ENCODE peak calls at places on chromosome 15, in six cellular contexts. One of them, this sample, is unnamed.

GRCh38 chr15:101114610-101115009 is 137.2 kb downstream of the CHSY1 start:
- DNase-seq in G401: no peak
- DNase-seq in T follicular helper cell: no peak
- DNase-seq in transverse colon: no peak
- DNase-seq in non-pigmented ciliary epithelial cell: no peak
- DNase-seq in NCI-H524: no peak
- DNase-seq in this sample: no peak

GRCh38 chr15:67144609-67145306 is 79.4 kb downstream of the SMAD3 start:
- DNase-seq in G401: no peak
- DNase-seq in T follicular helper cell: no peak
- DNase-seq in transverse colon: no peak
- DNase-seq in non-pigmented ciliary epithelial cell: peak; percentile 92
- DNase-seq in NCI-H524: no peak
- DNase-seq in this sample: no peak

GRCh38 chr15:75835990-75836952 is 7.0 kb upstream of the UBE2Q2 start:
- DNase-seq in G401: no peak
- DNase-seq in T follicular helper cell: no peak
- DNase-seq in transverse colon: no peak
- DNase-seq in non-pigmented ciliary epithelial cell: no peak
- DNase-seq in NCI-H524: no peak
- DNase-seq in this sample: no peak

GRCh38 chr15:100253640-100254039 is 88.1 kb downstream of the ADAMTS17 start:
- DNase-seq in G401: no peak
- DNase-seq in T follicular helper cell: no peak
- DNase-seq in transverse colon: no peak
- DNase-seq in non-pigmented ciliary epithelial cell: no peak
- DNase-seq in NCI-H524: no peak
- DNase-seq in this sample: no peak

GRCh38 chr15:70379134-70379533 is 281.4 kb upstream of the TLE3 start:
- DNase-seq in G401: no peak
- DNase-seq in T follicular helper cell: no peak
- DNase-seq in transverse colon: no peak
- DNase-seq in non-pigmented ciliary epithelial cell: no peak
- DNase-seq in NCI-H524: no peak
- DNase-seq in this sample: no peak

GRCh38 chr15:87537295-87537694 is 719.2 kb downstream of the NTRK3 start:
- DNase-seq in G401: no peak
- DNase-seq in T follicular helper cell: no peak
- DNase-seq in transverse colon: no peak
- DNase-seq in non-pigmented ciliary epithelial cell: no peak
- DNase-seq in NCI-H524: no peak
- DNase-seq in this sample: no peak

GRCh38 chr15:67063689-67064606 is 1.5 kb upstream of the SMAD3 start:
- DNase-seq in G401: peak; percentile 12
- DNase-seq in T follicular helper cell: no peak
- DNase-seq in transverse colon: peak; percentile 61
- DNase-seq in non-pigmented ciliary epithelial cell: no peak
- DNase-seq in NCI-H524: no peak
- DNase-seq in this sample: no peak

GRCh38 chr15:31197497-31198414 is 96.2 kb upstream of the TRPM1 start:
- DNase-seq in G401: no peak
- DNase-seq in T follicular helper cell: no peak
- DNase-seq in transverse colon: peak; percentile 53
- DNase-seq in non-pigmented ciliary epithelial cell: no peak
- DNase-seq in NCI-H524: peak; percentile 34
- DNase-seq in this sample: no peak

GRCh38 chr15:26772588-26773484 is at the start of gene GABRB3:
- DNase-seq in G401: peak; percentile 86
- DNase-seq in T follicular helper cell: no peak
- DNase-seq in transverse colon: no peak
- DNase-seq in non-pigmented ciliary epithelial cell: no peak
- DNase-seq in NCI-H524: peak; percentile 58
- DNase-seq in this sample: peak; percentile 94

GRCh38 chr15:86610038-86610437 is 530.4 kb downstream of the AGBL1 start:
- DNase-seq in G401: no peak
- DNase-seq in T follicular helper cell: no peak
- DNase-seq in transverse colon: no peak
- DNase-seq in non-pigmented ciliary epithelial cell: no peak
- DNase-seq in NCI-H524: no peak
- DNase-seq in this sample: no peak

GRCh38 chr15:44541282-44541958 is 4.5 kb downstream of the EIF3J start:
- DNase-seq in G401: no peak
- DNase-seq in T follicular helper cell: no peak
- DNase-seq in transverse colon: no peak
- DNase-seq in non-pigmented ciliary epithelial cell: peak; percentile 73
- DNase-seq in NCI-H524: no peak
- DNase-seq in this sample: no peak

GRCh38 chr15:30958219-30958618 is 33.2 kb downstream of the MTMR10 start:
- DNase-seq in G401: no peak
- DNase-seq in T follicular helper cell: no peak
- DNase-seq in transverse colon: no peak
- DNase-seq in non-pigmented ciliary epithelial cell: no peak
- DNase-seq in NCI-H524: no peak
- DNase-seq in this sample: no peak

GRCh38 chr15:99431661-99432091 is 134.1 kb upstream of the MEF2A start:
- DNase-seq in G401: no peak
- DNase-seq in T follicular helper cell: no peak
- DNase-seq in transverse colon: peak; percentile 4
- DNase-seq in non-pigmented ciliary epithelial cell: no peak
- DNase-seq in NCI-H524: no peak
- DNase-seq in this sample: no peak

This sample was measured in cerebellum.